ENCODE peak calls at places on chromosomes 7 and 10, in seven cellular contexts. O is brain microvascular endothelial cell; W is right lobe of liver; D is CD4-positive, alpha-beta T cell; H is AG04450; U is upper lobe of right lung; L is hepatocyte. Z is an unnamed sample.

GRCh38 chr7:408651-409343 is 110.8 kb downstream of the PDGFA start:
- DNase-seq in H (no peak), D (no peak), O (no peak), L (no peak), U (peak), W (peak), Z (no peak)

GRCh38 chr10:20004087-20004523 is 187.9 kb downstream of the PLXDC2 start:
- DNase-seq in O (peak), D (no peak), L (no peak), W (peak), U (peak), H (no peak), Z (no peak)

GRCh38 chr7:332646-333398 is 42.9 kb downstream of the FOXL3 start:
- DNase-seq in O (peak), W (peak), H (no peak), D (peak), U (peak), L (peak), Z (peak)

GRCh38 chr10:55750458-55750857 is 610.6 kb downstream of the ZWINT start:
- DNase-seq in D (no peak), U (no peak), L (no peak), H (no peak), O (no peak), W (no peak), Z (no peak)

GRCh38 chr10:71996598-71997371 is 32.6 kb downstream of the CHST3 start:
- DNase-seq in W (no peak), H (no peak), D (no peak), L (no peak), U (no peak), O (no peak), Z (no peak)

GRCh38 chr7:105268511-105269392 is 120.0 kb downstream of the SRPK2 start:
- DNase-seq in W (no peak), L (peak), O (peak), H (peak), D (no peak), U (no peak), Z (peak)

GRCh38 chr10:64033710-64034109 is 512.5 kb downstream of the REEP3 start:
- DNase-seq in U (no peak), W (no peak), H (no peak), D (no peak), L (no peak), O (no peak), Z (no peak)

GRCh38 chr10:122192142-122192541 is 79.0 kb upstream of the BTBD16 start:
- DNase-seq in U (no peak), D (no peak), H (no peak), L (no peak), O (no peak), W (no peak), Z (no peak)

GRCh38 chr10:96341219-96342182 is 17.3 kb downstream of the OPALIN start:
- DNase-seq in O (no peak), D (no peak), U (no peak), H (no peak), W (no peak), L (no peak), Z (no peak)

GRCh38 chr10:80200259-80200658 is 5.1 kb downstream of the ANXA11 start:
- DNase-seq in U (no peak), L (no peak), W (no peak), H (no peak), D (no peak), O (no peak), Z (no peak)

GRCh38 chr7:70728873-70729552 is 402.9 kb upstream of the GALNT17 start:
- DNase-seq in H (no peak), U (no peak), L (peak), W (no peak), D (no peak), O (no peak), Z (peak)

GRCh38 chr7:70726951-70727378 is 405.0 kb upstream of the GALNT17 start:
- DNase-seq in D (no peak), U (no peak), L (no peak), H (no peak), W (no peak), O (no peak), Z (no peak)

GRCh38 chr7:70725448-70725847 is 406.5 kb upstream of the GALNT17 start:
- DNase-seq in D (no peak), H (no peak), O (no peak), L (no peak), U (no peak), W (no peak), Z (no peak)

GRCh38 chr7:70726294-70726693 is 405.6 kb upstream of the GALNT17 start:
- DNase-seq in D (no peak), L (no peak), H (no peak), W (no peak), U (no peak), O (no peak), Z (no peak)

GRCh38 chr7:70727861-70728260 is 404.1 kb upstream of the GALNT17 start:
- DNase-seq in U (no peak), H (no peak), L (no peak), D (no peak), O (no peak), W (no peak), Z (no peak)
- H3K27ac ChIP-seq in U (no peak), H (no peak), L (no peak), D (no peak), O (no peak), W (no peak), Z (no peak)

GRCh38 chr7:128398016-128398840 is 11.6 kb downstream of the IMPDH1 start:
- DNase-seq in U (no peak), L (peak), W (peak), O (peak), D (peak), H (no peak), Z (no peak)

GRCh38 chr7:128393526-128394330 is 16.1 kb downstream of the IMPDH1 start:
- DNase-seq in D (no peak), W (no peak), H (no peak), U (no peak), L (no peak), O (no peak), Z (no peak)

GRCh38 chr7:128396357-128396756 is 13.4 kb downstream of the IMPDH1 start:
- DNase-seq in H (no peak), L (no peak), D (no peak), W (no peak), O (no peak), U (no peak), Z (no peak)

GRCh38 chr7:128394904-128395496 is 14.8 kb downstream of the IMPDH1 start:
- DNase-seq in H (no peak), L (no peak), U (no peak), W (no peak), D (no peak), O (no peak), Z (no peak)

DNA sequence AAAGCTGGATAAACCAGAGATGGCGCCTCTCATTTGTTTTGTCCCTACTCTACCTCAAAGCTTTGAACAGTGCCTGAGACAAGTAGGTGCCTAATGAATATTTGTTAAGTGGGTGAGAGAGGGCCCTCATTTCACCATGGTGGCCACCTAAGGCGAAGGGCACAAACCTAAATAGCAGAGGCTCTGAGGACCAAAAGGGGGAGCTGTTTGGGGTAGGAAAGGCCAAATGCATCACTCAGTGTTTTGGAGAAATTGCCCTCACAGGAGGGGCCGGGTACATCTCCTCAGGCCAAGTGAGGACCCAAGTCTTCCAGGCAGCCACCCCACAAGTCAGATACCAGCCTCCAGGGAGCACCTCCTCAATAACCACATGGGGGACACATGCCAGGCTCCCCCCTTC is 14.0 kb downstream of the IMPDH1 start:
- DNase-seq in D (no peak), O (no peak), L (no peak), U (no peak), W (no peak), H (no peak), Z (no peak)
- TF ChIP-seq CTCF in D (no peak), O (peak), L (no peak), U (no peak), W (no peak), H (no peak), Z (no peak)

GRCh38 chr10:132059760-132060508 is 5.8 kb upstream of the JAKMIP3 start:
- DNase-seq in L (no peak), W (no peak), H (no peak), U (peak), D (no peak), O (no peak), Z (peak)
- H3K27ac ChIP-seq in L (no peak), W (no peak), H (no peak), U (no peak), D (no peak), O (no peak), Z (no peak)

GRCh38 chr10:60385399-60385738 is 4.3 kb downstream of the ANK3 start:
- DNase-seq in O (no peak), L (no peak), U (no peak), W (no peak), H (no peak), D (no peak), Z (no peak)

GRCh38 chr10:60382946-60383681 is 6.6 kb downstream of the ANK3 start:
- DNase-seq in D (no peak), U (no peak), W (no peak), O (no peak), L (no peak), H (no peak), Z (peak)

GRCh38 chr10:60380781-60381180 is 8.9 kb downstream of the ANK3 start:
- DNase-seq in L (no peak), W (no peak), U (no peak), O (no peak), D (no peak), H (no peak), Z (no peak)

GRCh38 chr10:60384708-60385398 is 4.8 kb downstream of the ANK3 start:
- DNase-seq in D (no peak), W (no peak), O (peak), L (no peak), H (peak), U (no peak), Z (peak)

DNA sequence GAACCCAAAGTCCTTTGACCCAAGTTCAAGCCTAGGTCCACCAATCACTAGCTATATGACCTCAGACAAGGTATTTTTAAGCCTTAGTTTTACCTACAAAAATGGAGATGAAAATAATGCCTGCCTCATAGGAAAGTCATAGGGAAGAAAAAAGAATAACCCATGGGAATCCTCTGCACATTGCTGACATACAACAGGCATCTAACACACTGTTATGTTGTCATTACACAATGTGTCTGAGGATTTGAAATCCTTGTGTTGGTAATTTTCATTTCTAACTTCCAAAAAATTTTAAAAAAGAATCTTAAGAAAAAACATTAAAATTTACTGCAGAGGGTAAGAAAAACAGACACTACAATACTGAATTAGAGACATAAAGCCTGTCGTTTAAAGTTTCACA is 5.7 kb downstream of the ANK3 start:
- DNase-seq in W (no peak), L (no peak), O (no peak), H (no peak), D (no peak), U (no peak), Z (no peak)
- TF ChIP-seq CTCF in W (no peak), L (no peak), O (no peak), H (no peak), D (no peak), U (no peak), Z (no peak)

GRCh38 chr7:2165610-2166594 is 66.8 kb downstream of the MAD1L1 start:
- DNase-seq in W (no peak), H (no peak), O (no peak), D (no peak), L (no peak), U (peak), Z (no peak)
- H3K27ac ChIP-seq in W (no peak), H (peak), O (no peak), D (no peak), L (no peak), U (no peak), Z (peak)

GRCh38 chr7:19117870-19118608 is 603 bp upstream of the TWIST1 start:
- DNase-seq in L (no peak), O (peak), W (peak), D (no peak), U (no peak), H (no peak), Z (no peak)
- TF ChIP-seq CTCF in L (peak), O (peak), W (no peak), D (no peak), U (no peak), H (peak), Z (no peak)

DNA sequence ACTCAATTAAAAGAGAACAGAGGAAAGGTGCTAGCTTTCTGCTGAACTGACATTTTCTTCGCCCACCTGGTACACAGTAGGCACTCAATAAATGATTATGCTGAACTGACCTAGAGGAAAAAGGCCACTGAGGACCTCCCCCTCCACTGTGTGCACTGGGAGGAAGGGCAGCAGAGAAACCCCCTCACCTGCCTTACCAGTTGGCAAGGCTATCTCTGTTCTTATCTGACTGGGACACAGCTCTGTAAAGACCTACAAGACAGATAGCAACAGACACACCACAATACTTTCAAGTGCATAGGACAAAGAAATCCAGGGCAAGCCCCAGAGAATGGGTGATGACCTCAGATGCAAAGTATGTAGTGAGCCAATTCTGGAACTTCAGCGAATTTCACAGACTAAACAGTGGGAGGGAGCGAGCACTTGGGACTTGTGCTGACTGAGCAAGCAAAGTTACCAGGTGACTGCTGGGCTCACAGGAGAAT is 30.4 kb downstream of the PDLIM1 start:
- DNase-seq in L (peak), O (peak), H (no peak), W (peak), U (no peak), D (no peak), Z (peak)
- H3K27ac ChIP-seq in L (peak), O (peak), H (peak), W (peak), U (peak), D (no peak), Z (peak)

Z was measured in RWPE1.